ENCODE peak calls at places on chromosomes 4 and X, in seven cellular contexts. I, R, A, L, E, J and B are unnamed samples.

GRCh38 chr4:62670509-62670908 is 1470.4 kb downstream of the ADGRL3 start:
- DNase-seq in L (no peak), R (no peak), A (no peak), E (no peak), I (no peak), J (no peak), B (no peak)

GRCh38 chr4:119099227-119099910 is 36.3 kb upstream of the MYOZ2 start:
- DNase-seq in I (no peak), A (no peak), L (no peak), J (peak), E (no peak), R (no peak), B (no peak)

GRCh38 chr4:89572224-89572858 is 264.6 kb downstream of the SNCA start:
- DNase-seq in R (no peak), I (no peak), E (peak), A (no peak), J (no peak), L (peak), B (no peak)

GRCh38 chr4:124899997-124900396 is 187.5 kb upstream of the ANKRD50 start:
- DNase-seq in J (no peak), R (no peak), E (no peak), I (no peak), A (no peak), L (no peak), B (no peak)

GRCh38 chrX:150225266-150225665 is 137.9 kb upstream of the MAMLD1 start:
- DNase-seq in J (no peak), I (no peak), E (no peak), R (no peak), A (no peak), L (no peak), B (peak)

GRCh38 chr4:176638992-176639391 is 153.7 kb downstream of the VEGFC start:
- DNase-seq in E (no peak), A (no peak), R (no peak), I (no peak), J (no peak), L (no peak), B (no peak)

GRCh38 chr4:73976716-73977115 is 5.1 kb downstream of the PF4 start:
- DNase-seq in E (no peak), A (no peak), L (no peak), J (peak), I (no peak), R (no peak), B (no peak)

GRCh38 chr4:152678841-152679240 is 956 bp downstream of the TMEM154 start:
- DNase-seq in J (no peak), A (no peak), E (no peak), L (no peak), R (no peak), I (no peak), B (no peak)

GRCh38 chr4:87973283-87974169 is 2.0 kb upstream of the SPP1 start:
- DNase-seq in I (peak), A (peak), J (peak), E (peak), R (no peak), L (peak), B (no peak)

GRCh38 chr4:55397024-55397520 is 1.3 kb downstream of the TMEM165 start:
- DNase-seq in A (no peak), I (no peak), L (no peak), R (no peak), J (no peak), E (no peak), B (no peak)

GRCh38 chrX:131633285-131633917 is 89.5 kb downstream of the OR13H1 start:
- DNase-seq in E (peak), A (peak), J (peak), L (peak), I (peak), R (no peak), B (peak)

GRCh38 chrX:53481816-53482485 is 47.8 kb upstream of the HSD17B10 start:
- DNase-seq in J (peak), I (peak), L (peak), R (no peak), E (peak), A (peak), B (no peak)

GRCh38 chr4:72860766-72861165 is 208.8 kb downstream of the COX18 start:
- DNase-seq in R (no peak), I (no peak), A (no peak), E (no peak), J (peak), L (no peak), B (no peak)

GRCh38 chr4:48594185-48594584 is 104.1 kb downstream of the ZAR1 start:
- DNase-seq in L (peak), J (peak), E (no peak), A (peak), R (no peak), I (no peak), B (no peak)

GRCh38 chrX:149036086-149036485 is 469.0 kb downstream of the IDS start:
- DNase-seq in A (no peak), R (no peak), L (no peak), E (peak), I (no peak), J (no peak), B (no peak)

GRCh38 chr4:153087671-153088194 is 116.5 kb upstream of the TRIM2 start:
- DNase-seq in E (no peak), J (no peak), A (no peak), L (no peak), I (no peak), R (no peak), B (no peak)

GRCh38 chr4:67545996-67546356 is 673 bp upstream of the CENPC start:
- DNase-seq in J (no peak), L (peak), A (no peak), E (no peak), I (no peak), R (no peak), B (no peak)

GRCh38 chr4:107733431-107733925 is 13.4 kb upstream of the PAPSS1 start:
- DNase-seq in L (no peak), I (no peak), A (no peak), J (no peak), E (no peak), R (no peak), B (no peak)

GRCh38 chrX:8848921-8849320 is 47.7 kb upstream of the FAM9A start:
- DNase-seq in I (no peak), J (peak), E (no peak), A (no peak), R (no peak), L (no peak), B (no peak)

DNA sequence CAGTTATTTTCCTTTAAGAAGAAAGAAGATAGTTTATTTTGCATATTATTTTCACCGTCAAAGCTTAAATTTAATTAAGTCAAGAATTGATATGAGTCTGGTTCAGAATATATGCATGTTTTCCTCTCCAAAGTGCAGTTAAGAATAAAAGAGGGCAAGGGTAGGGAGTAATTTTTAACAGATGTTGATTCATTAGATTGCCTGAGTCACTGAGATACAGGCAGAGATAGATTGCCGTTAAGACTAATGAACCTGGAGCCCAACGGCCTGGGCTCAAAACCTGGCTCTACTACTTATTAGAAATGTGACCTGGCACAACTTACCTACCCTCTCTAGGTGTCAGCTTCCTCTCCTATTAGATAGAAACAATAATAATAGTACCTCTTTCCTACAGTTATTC is 1037.4 kb upstream of the PABPC4L start:
- DNase-seq in R (no peak), E (no peak), A (no peak), L (no peak), I (no peak), J (peak), B (no peak)
- TF ChIP-seq CTCF in R (no peak), E (no peak), A (no peak), L (no peak), I (no peak), J (no peak), B (no peak)

GRCh38 chrX:19627081-19627480 is 111.8 kb upstream of the MAP3K15 start:
- DNase-seq in L (no peak), A (no peak), J (peak), E (no peak), I (no peak), R (no peak), B (no peak)
- TF ChIP-seq CTCF in L (no peak), A (no peak), J (no peak), E (no peak), I (no peak), R (no peak), B (no peak)

GRCh38 chrX:106000203-106000602 is 38.3 kb downstream of the SERPINA7 start:
- DNase-seq in J (no peak), E (no peak), A (no peak), L (no peak), I (no peak), R (no peak), B (no peak)

GRCh38 chrX:105999294-105999693 is 39.2 kb downstream of the SERPINA7 start:
- DNase-seq in E (no peak), I (no peak), L (no peak), R (no peak), A (no peak), J (no peak), B (no peak)
- TF ChIP-seq CTCF in E (no peak), I (no peak), L (no peak), R (no peak), A (no peak), J (no peak), B (no peak)

DNA sequence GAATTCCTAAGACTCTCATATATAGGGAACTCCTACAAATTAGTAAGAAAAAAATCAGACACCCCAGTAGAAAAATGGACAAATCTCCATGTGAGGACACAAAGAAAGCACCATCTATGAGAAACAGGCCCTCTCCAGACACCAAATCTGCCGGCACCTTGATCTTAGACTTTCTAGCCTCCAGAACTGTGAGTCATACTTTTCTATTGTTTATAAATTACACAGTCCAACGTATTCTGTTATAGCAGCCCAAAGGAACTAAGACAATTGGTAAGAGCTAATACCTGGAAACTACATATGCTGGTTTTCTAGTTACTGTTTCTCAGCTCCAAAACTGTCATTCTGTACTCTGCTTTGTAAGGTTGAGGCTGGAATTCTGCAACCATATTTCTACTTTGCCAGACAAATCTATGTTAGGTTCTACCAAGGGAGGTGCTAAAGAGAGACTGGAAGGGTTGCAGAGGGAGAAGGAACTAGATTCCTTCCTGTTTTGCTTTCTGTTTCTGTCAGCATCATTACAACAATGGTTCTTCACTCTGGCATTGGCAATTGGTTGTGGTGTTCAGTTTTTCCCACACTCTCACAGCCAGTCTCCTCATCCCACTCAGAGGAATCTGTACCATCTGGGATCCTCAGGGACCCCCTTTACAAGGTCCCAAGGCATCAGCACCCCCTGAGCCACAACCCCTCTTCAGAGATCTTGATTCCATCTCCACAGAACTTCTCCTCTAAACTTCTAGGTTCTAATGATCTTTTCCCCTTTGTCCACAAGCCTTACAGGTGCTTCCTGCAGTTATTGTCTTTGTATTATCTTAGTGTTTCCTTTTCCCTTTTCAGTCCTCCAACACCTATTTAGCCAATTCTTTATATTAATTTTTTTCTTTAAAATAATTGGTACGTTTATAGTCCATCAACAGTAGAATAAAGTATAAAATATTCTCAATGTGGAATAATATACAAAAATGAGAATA is 35.5 kb upstream of the FAM241A start:
- DNase-seq in L (no peak), J (peak), E (no peak), A (no peak), I (no peak), R (no peak), B (no peak)
- TF ChIP-seq CTCF in L (no peak), J (no peak), E (no peak), A (no peak), I (no peak), R (no peak), B (no peak)

GRCh38 chr4:7381221-7381889 is 53.4 kb downstream of the PSAPL1 start:
- DNase-seq in J (no peak), I (no peak), L (no peak), E (no peak), R (peak), A (no peak), B (no peak)
- TF ChIP-seq CTCF in J (no peak), I (no peak), L (no peak), E (no peak), R (no peak), A (no peak), B (no peak)